ENCODE peak calls at places on chromosomes 12 and 14, in seven cellular contexts. Q, Y, D, N, V, E and K are unnamed samples.

GRCh38 chr14:57371013-57371412 is 19.4 kb upstream of the NAA30 start:
- DNase-seq in Y (no peak), Q (no peak), D (no peak), V (no peak), N (no peak), E (no peak), K (no peak)

GRCh38 chr14:72644038-72644437 is 249.9 kb downstream of the DPF3 start:
- DNase-seq in Q (peak), Y (no peak), N (no peak), D (no peak), V (peak), E (no peak), K (no peak)

GRCh38 chr14:88853129-88853528 is 28.7 kb downstream of the TTC8 start:
- DNase-seq in D (no peak), Y (no peak), V (no peak), N (no peak), Q (no peak), E (no peak), K (no peak)

GRCh38 chr14:101595887-101596721 is 34.8 kb downstream of the DIO3 start:
- DNase-seq in Q (no peak), N (peak), D (no peak), E (no peak), Y (no peak), V (no peak), K (peak)

GRCh38 chr14:49857427-49858003 is 4.9 kb upstream of the NEMF start:
- DNase-seq in N (no peak), E (no peak), D (no peak), Y (no peak), V (no peak), Q (no peak), K (no peak)

GRCh38 chr14:77613207-77613606 is 3.2 kb downstream of the SPTLC2 start:
- DNase-seq in D (peak), E (no peak), Q (no peak), Y (no peak), N (no peak), V (no peak), K (no peak)

GRCh38 chr12:16515666-16516065 is 90.3 kb downstream of the LMO3 start:
- DNase-seq in N (no peak), V (peak), Y (no peak), Q (no peak), E (no peak), D (peak), K (no peak)

GRCh38 chr14:57462551-57462950 is 31.1 kb downstream of the CCDC198 start:
- DNase-seq in Y (no peak), E (no peak), N (no peak), Q (no peak), V (no peak), D (no peak), K (no peak)

GRCh38 chr12:81386101-81386500 is 308.2 kb downstream of the ACSS3 start:
- DNase-seq in V (no peak), Q (no peak), N (no peak), Y (no peak), D (no peak), E (no peak), K (no peak)

GRCh38 chr14:60485600-60486251 is at the start of gene C14orf39:
- DNase-seq in E (peak), Q (no peak), V (peak), Y (no peak), N (no peak), D (peak), K (no peak)

GRCh38 chr14:97532052-97532451 is 734.9 kb downstream of the VRK1 start:
- DNase-seq in V (no peak), N (no peak), E (no peak), Y (no peak), D (no peak), Q (no peak), K (no peak)

GRCh38 chr12:98439471-98440164 is 75.8 kb upstream of the TMPO start:
- DNase-seq in Q (no peak), Y (no peak), E (no peak), N (no peak), D (peak), V (no peak), K (no peak)

GRCh38 chr12:93979189-93979588 is 169.2 kb upstream of the PLXNC1 start:
- DNase-seq in Q (no peak), N (peak), V (peak), Y (peak), D (peak), E (no peak), K (no peak)

GRCh38 chr14:53953828-53954550 is 2.6 kb downstream of the BMP4 start:
- DNase-seq in Q (no peak), N (peak), V (peak), E (peak), Y (no peak), D (peak), K (peak)

GRCh38 chr14:104389326-104390220 is 190.0 kb upstream of the C14orf180 start:
- DNase-seq in D (no peak), V (no peak), E (peak), Q (peak), Y (no peak), N (no peak), K (peak)

GRCh38 chr12:93443576-93443975 is 1.8 kb upstream of the UBE2N start:
- DNase-seq in N (no peak), E (no peak), V (no peak), Y (no peak), Q (no peak), D (no peak), K (no peak)

GRCh38 chr12:68352067-68352466 is 19.9 kb upstream of the MDM1 start:
- DNase-seq in E (no peak), V (peak), Q (no peak), D (no peak), N (no peak), Y (no peak), K (no peak)

GRCh38 chr14:91140672-91141071 is 26.8 kb downstream of the DGLUCY start:
- DNase-seq in N (peak), Q (no peak), E (no peak), Y (peak), V (no peak), D (peak), K (peak)

GRCh38 chr14:104735830-104736642 is 12.0 kb downstream of the ADSS1 start:
- DNase-seq in N (peak), V (peak), Q (peak), E (peak), Y (no peak), D (peak), K (peak)

GRCh38 chr12:39401459-39401858 is 41.5 kb downstream of the KIF21A start:
- DNase-seq in V (no peak), E (no peak), Q (no peak), Y (no peak), N (no peak), D (peak), K (no peak)

GRCh38 chr14:95191445-95192199 is 34.3 kb upstream of the DICER1 start:
- DNase-seq in Q (no peak), Y (no peak), N (no peak), E (no peak), V (no peak), D (no peak), K (no peak)

GRCh38 chr14:52547027-52547426 is 5.3 kb downstream of the TXNDC16 start:
- DNase-seq in D (no peak), E (no peak), N (no peak), Q (no peak), Y (no peak), V (no peak), K (no peak)

GRCh38 chr12:108151505-108152178 is 22.6 kb downstream of the WSCD2 start:
- DNase-seq in E (no peak), V (no peak), Y (no peak), D (no peak), Q (no peak), N (no peak), K (no peak)

GRCh38 chr12:93205361-93205760 is 172.4 kb upstream of the NUDT4 start:
- DNase-seq in Y (no peak), N (no peak), V (no peak), Q (no peak), D (no peak), E (no peak), K (no peak)

DNA sequence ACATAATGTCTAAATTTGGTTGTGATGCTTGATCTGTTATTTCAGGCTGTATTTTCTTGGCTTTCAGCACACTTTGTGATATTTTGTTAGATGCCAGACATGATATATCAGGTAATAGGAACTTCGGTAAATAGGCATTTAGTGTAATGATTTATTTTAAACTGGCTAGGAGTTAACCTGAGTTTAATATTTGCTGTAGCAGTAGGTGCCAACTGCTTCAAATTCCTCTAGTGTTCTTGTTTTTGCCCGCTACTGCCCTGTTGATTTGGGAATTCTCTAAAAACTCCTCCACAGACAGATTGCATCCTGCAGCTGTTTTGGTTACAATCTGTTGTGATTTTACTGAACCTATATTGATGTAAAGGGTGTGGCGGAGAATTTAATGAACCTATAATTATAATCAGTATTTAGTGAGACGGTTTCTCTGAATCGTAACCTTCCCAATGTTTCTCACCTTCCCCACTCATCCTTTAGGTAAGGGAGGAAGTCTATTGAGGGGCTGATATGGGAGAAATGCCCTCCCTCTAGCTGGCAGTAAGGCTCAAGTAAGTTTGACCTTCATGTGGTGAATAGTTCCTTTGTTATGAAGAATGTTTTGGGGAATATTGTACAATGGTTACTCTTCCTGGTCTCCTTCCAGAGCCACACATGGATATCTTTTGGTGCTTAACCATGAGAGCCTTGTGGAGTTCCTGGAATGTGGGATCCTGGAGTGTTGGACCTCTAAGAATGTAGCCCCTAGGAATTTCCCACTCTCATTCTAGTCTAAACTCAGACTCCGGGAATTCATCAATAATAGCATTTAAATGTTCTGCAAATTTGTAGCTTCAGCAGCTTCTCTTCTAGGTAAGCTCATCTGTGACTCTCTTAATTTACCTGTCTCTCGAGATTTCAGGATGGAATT is 634.1 kb downstream of the FSCB start:
- DNase-seq in D (no peak), N (no peak), Q (no peak), E (no peak), Y (no peak), V (no peak), K (no peak)
- H3K27ac ChIP-seq in D (no peak), N (no peak), Q (no peak), E (no peak), Y (no peak), V (no peak), K (no peak)

GRCh38 chr12:118373628-118374027 is 921 bp upstream of the TAOK3 start:
- DNase-seq in D (no peak), Y (no peak), V (no peak), E (no peak), Q (no peak), N (peak), K (no peak)

GRCh38 chr12:118374909-118375308 is 1.4 kb upstream of the SUDS3 start:
- DNase-seq in Y (no peak), D (no peak), E (no peak), V (no peak), Q (no peak), N (no peak), K (no peak)

GRCh38 chr12:118374126-118374725 is 1.5 kb upstream of the TAOK3 start:
- DNase-seq in Y (no peak), E (no peak), N (no peak), D (no peak), V (no peak), Q (no peak), K (no peak)

GRCh38 chr12:118376089-118377004 is at the start of gene SUDS3:
- DNase-seq in V (peak), E (peak), D (peak), Q (peak), Y (peak), N (peak), K (peak)

DNA sequence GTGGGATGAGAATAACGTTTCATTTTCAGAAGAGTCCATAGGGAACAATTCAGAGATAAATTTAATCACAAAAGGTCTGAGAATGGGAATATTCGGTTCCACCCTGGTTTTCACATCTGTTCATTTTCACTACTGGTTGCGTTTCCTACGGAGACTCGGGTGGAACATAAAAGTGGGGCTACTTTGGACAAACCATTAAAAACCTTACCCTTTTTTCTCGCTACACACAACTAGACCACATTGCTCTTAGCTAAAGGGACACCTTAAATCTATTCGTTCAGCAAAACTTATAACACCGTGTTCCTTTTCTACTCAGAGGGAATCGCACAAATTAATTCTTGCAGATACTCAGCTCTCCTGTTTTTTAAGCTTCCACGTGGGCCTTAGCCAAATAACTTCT is 1.0 kb upstream of the SUDS3 start:
- DNase-seq in E (no peak), V (no peak), D (no peak), Q (no peak), N (no peak), Y (no peak), K (no peak)
- H3K4me3 ChIP-seq in E (no peak), V (no peak), D (peak), Q (peak), N (no peak), Y (no peak), K (no peak)

GRCh38 chr14:22978487-22978837 is 3.9 kb downstream of the AJUBA start:
- DNase-seq in Q (no peak), N (no peak), E (no peak), V (no peak), Y (no peak), D (no peak), K (no peak)
- H3K27ac ChIP-seq in Q (no peak), N (no peak), E (no peak), V (peak), Y (peak), D (peak), K (no peak)

GRCh38 chr12:57238854-57239554 is 9.5 kb downstream of the SHMT2 start:
- DNase-seq in D (peak), Y (peak), V (peak), N (peak), Q (peak), E (peak), K (peak)

GRCh38 chr12:57239587-57240068 is 10.1 kb downstream of the SHMT2 start:
- DNase-seq in Y (no peak), E (no peak), Q (no peak), V (no peak), N (no peak), D (no peak), K (no peak)

GRCh38 chr12:57237653-57237951 is 8.1 kb downstream of the SHMT2 start:
- DNase-seq in N (no peak), Y (no peak), E (no peak), Q (no peak), D (no peak), V (no peak), K (no peak)

GRCh38 chr12:57236925-57237652 is 7.6 kb downstream of the SHMT2 start:
- DNase-seq in Q (no peak), E (peak), Y (no peak), D (no peak), N (no peak), V (no peak), K (no peak)

GRCh38 chr12:57237952-57238853 is 8.7 kb downstream of the SHMT2 start:
- DNase-seq in Q (no peak), Y (no peak), D (no peak), V (no peak), E (peak), N (no peak), K (peak)
- H3K4me3 ChIP-seq in Q (peak), Y (no peak), D (peak), V (no peak), E (peak), N (peak), K (peak)

GRCh38 chr14:100548295-100548655 is 38.9 kb downstream of the BEGAIN start:
- DNase-seq in V (no peak), D (no peak), N (no peak), E (no peak), Y (no peak), Q (no peak), K (no peak)
- H3K27ac ChIP-seq in V (no peak), D (no peak), N (peak), E (no peak), Y (peak), Q (no peak), K (peak)

DNA sequence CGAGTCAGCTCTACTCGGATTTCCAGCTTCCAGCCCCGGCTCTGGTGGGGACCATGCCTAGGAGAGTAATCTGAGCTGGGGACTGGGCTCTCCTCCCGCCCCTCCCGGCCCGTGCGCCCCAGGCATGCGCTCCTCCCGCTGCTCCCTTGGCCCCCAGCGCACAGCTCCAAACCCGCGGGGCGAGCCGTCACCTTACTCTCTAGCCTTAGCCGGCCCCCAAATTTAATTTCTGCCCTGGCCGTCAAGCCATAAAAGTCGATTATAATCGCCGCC is 41.7 kb upstream of the CAPRIN2 start:
- DNase-seq in V (peak), E (peak), D (peak), Y (no peak), N (no peak), Q (no peak), K (no peak)
- H3K4me3 ChIP-seq in V (peak), E (peak), D (peak), Y (peak), N (peak), Q (peak), K (peak)